ENCODE peak calls at places on chromosome 15, in eight cellular contexts. P is ELR, Q is fibroblast of the aortic adventitia, I is cardiac fibroblast, F is D341Med, D is T-helper 1 cell, W is Caki2, N is GM04504. Y is an unnamed sample.

GRCh38 chr15:52021128-52021671 is 2.2 kb downstream of the MAPK6 start:
- DNase-seq in W (peak), D (peak), I (peak), Q (peak), N (peak), P (peak), F (no peak), Y (peak)

GRCh38 chr15:62734706-62735105 is 307.8 kb upstream of the TPM1 start:
- DNase-seq in P (no peak), I (no peak), F (no peak), W (no peak), D (no peak), N (no peak), Q (no peak), Y (no peak)

GRCh38 chr15:93233710-93234109 is 144.7 kb upstream of the RGMA start:
- DNase-seq in P (no peak), D (no peak), W (no peak), F (no peak), Q (no peak), N (no peak), I (no peak), Y (no peak)

GRCh38 chr15:33448961-33449611 is 138.3 kb downstream of the RYR3 start:
- DNase-seq in I (no peak), D (no peak), W (peak), F (no peak), Q (no peak), P (no peak), N (no peak), Y (peak)

GRCh38 chr15:25671132-25671531 is 192.0 kb downstream of the ATP10A start:
- DNase-seq in N (no peak), Q (peak), I (no peak), P (no peak), W (no peak), D (no peak), F (no peak), Y (no peak)

GRCh38 chr15:80890341-80890972 is 99.2 kb downstream of the MESD start:
- DNase-seq in I (peak), P (no peak), Q (peak), N (no peak), F (no peak), W (no peak), D (no peak), Y (no peak)

GRCh38 chr15:25893621-25894020 is 30.5 kb upstream of the ATP10A start:
- DNase-seq in P (no peak), N (no peak), I (no peak), F (no peak), Q (no peak), W (no peak), D (no peak), Y (no peak)

GRCh38 chr15:45181491-45182285 is 6.1 kb downstream of the SHF start:
- DNase-seq in D (no peak), P (no peak), W (no peak), F (peak), N (no peak), I (no peak), Q (no peak), Y (no peak)

GRCh38 chr15:67472957-67473356 is 48.0 kb upstream of the C15orf61 start:
- DNase-seq in Q (peak), W (no peak), D (no peak), I (no peak), F (no peak), P (peak), N (no peak), Y (no peak)

GRCh38 chr15:45157056-45157455 is 27.3 kb downstream of the DUOX1 start:
- DNase-seq in D (no peak), N (peak), W (no peak), Q (peak), F (no peak), I (peak), P (peak), Y (peak)

GRCh38 chr15:59993950-59994401 is 10.1 kb upstream of the FOXB1 start:
- DNase-seq in D (no peak), I (no peak), F (peak), W (no peak), N (no peak), P (peak), Q (no peak), Y (no peak)

GRCh38 chr15:38991701-38992100 is 427.1 kb upstream of the RASGRP1 start:
- DNase-seq in P (no peak), I (peak), F (no peak), Q (peak), W (peak), D (no peak), N (no peak), Y (no peak)

GRCh38 chr15:92617197-92618037 is 38.2 kb downstream of the FAM174B start:
- DNase-seq in N (no peak), W (peak), F (no peak), P (no peak), Q (peak), D (no peak), I (peak), Y (no peak)

GRCh38 chr15:91237493-91237892 is 137.4 kb downstream of the SV2B start:
- DNase-seq in Q (no peak), W (no peak), F (no peak), I (no peak), D (no peak), P (no peak), N (no peak), Y (no peak)

GRCh38 chr15:70596354-70597055 is 166.9 kb downstream of the UACA start:
- DNase-seq in N (peak), D (no peak), W (peak), F (no peak), I (peak), P (peak), Q (peak), Y (peak)

GRCh38 chr15:32872606-32873291 is 154.9 kb downstream of the GREM1 start:
- DNase-seq in F (no peak), P (no peak), N (no peak), D (no peak), I (peak), Q (peak), W (no peak), Y (no peak)

GRCh38 chr15:73375755-73376305 is 7.1 kb upstream of the HCN4 start:
- DNase-seq in W (no peak), F (no peak), P (no peak), I (no peak), D (no peak), N (no peak), Q (no peak), Y (no peak)

GRCh38 chr15:76060098-76060989 is 559 bp downstream of the TMEM266 start:
- DNase-seq in D (no peak), W (no peak), I (no peak), P (no peak), F (no peak), Q (peak), N (no peak), Y (no peak)